ENCODE peak calls at places on chromosome 18, in six cellular contexts. B is GM19239, Q is H54, A is AG10803, O is NCI-H1694 treated with DMSO at 0.1 percent for 48 hours, D is ascending aorta. U is an unnamed sample.

GRCh38 chr18:63016270-63016669 is 300.9 kb downstream of the PHLPP1 start:
- DNase-seq in B (peak), Q (peak), A (peak), O (peak), D (no peak), U (no peak)

GRCh38 chr18:23137788-23138216 is 2.5 kb downstream of the CABLES1 start:
- DNase-seq in B (no peak), Q (no peak), A (no peak), O (no peak), D (no peak), U (no peak)

GRCh38 chr18:25066536-25066935 is 285.4 kb downstream of the ZNF521 start:
- DNase-seq in B (no peak), Q (no peak), A (peak), O (no peak), D (no peak), U (peak)

GRCh38 chr18:28124239-28125029 is 52.5 kb downstream of the CDH2 start:
- DNase-seq in B (no peak), Q (no peak), A (peak), O (no peak), D (no peak), U (no peak)

GRCh38 chr18:6427281-6427680 is 12.6 kb upstream of the L3MBTL4 start:
- DNase-seq in B (no peak), Q (no peak), A (no peak), O (no peak), D (no peak), U (no peak)

GRCh38 chr18:9706081-9706935 is 1.8 kb upstream of the RAB31 start:
- DNase-seq in B (no peak), Q (no peak), A (no peak), O (no peak), D (no peak), U (no peak)

GRCh38 chr18:26655010-26655613 is 106.8 kb upstream of the KCTD1 start:
- DNase-seq in B (no peak), Q (no peak), A (peak), O (no peak), D (no peak), U (no peak)

GRCh38 chr18:80103231-80103630 is 5.8 kb upstream of the ADNP2 start:
- DNase-seq in B (no peak), Q (no peak), A (peak), O (no peak), D (peak), U (no peak)

GRCh38 chr18:79374408-79375171 is 21.1 kb upstream of the NFATC1 start:
- DNase-seq in B (no peak), Q (no peak), A (no peak), O (no peak), D (no peak), U (no peak)